ENCODE peak calls at places on chromosomes 13 and 19, in seven cellular contexts. U is COR-L47; L is activated CD8-positive, alpha-beta memory T cell treated with anti-CD3 and anti-CD28 coated beads for 24 hours; H is aorta; K is CD8-positive, alpha-beta memory T cell; T is body of pancreas; B is Calu3. F is an unnamed sample.

GRCh38 chr13:48234652-48235099 is 1.7 kb downstream of the ITM2B start:
- DNase-seq in U (no peak), L (no peak), H (no peak), K (no peak), T (no peak), B (no peak), F (no peak)

GRCh38 chr13:89923731-89924130 is 1423.8 kb upstream of the MIR17HG start:
- DNase-seq in U (no peak), L (no peak), H (no peak), K (no peak), T (no peak), B (no peak), F (no peak)

GRCh38 chr13:23572836-23573235 is 2.6 kb downstream of the TNFRSF19 start:
- DNase-seq in U (no peak), L (no peak), H (no peak), K (no peak), T (no peak), B (no peak), F (no peak)

GRCh38 chr19:48844472-48844871 is 8.2 kb upstream of the HSD17B14 start:
- DNase-seq in U (peak), L (no peak), H (no peak), K (no peak), T (no peak), B (no peak), F (peak)

GRCh38 chr19:48454150-48454730 is 1.1 kb upstream of the KCNJ14 start:
- DNase-seq in U (no peak), L (no peak), H (no peak), K (no peak), T (no peak), B (no peak), F (no peak)

GRCh38 chr13:64332048-64332447 is 2898.1 kb downstream of the PCDH9 start:
- DNase-seq in U (peak), L (no peak), H (no peak), K (no peak), T (no peak), B (no peak), F (peak)

GRCh38 chr19:35483089-35483488 is 7.2 kb downstream of the KRTDAP start:
- DNase-seq in U (no peak), L (no peak), H (peak), K (no peak), T (no peak), B (no peak), F (no peak)

GRCh38 chr13:20714563-20715339 is 11.3 kb downstream of the IL17D start:
- DNase-seq in U (no peak), L (no peak), H (peak), K (no peak), T (no peak), B (no peak), F (peak)

GRCh38 chr19:39341122-39341719 is 1.0 kb upstream of the SAMD4B start:
- DNase-seq in U (no peak), L (no peak), H (no peak), K (peak), T (peak), B (peak), F (no peak)

GRCh38 chr19:4909172-4909896 is at the start of gene UHRF1:
- DNase-seq in U (peak), L (peak), H (peak), K (no peak), T (no peak), B (peak), F (peak)

GRCh38 chr13:51856998-51857397 is 4.8 kb upstream of the CCDC70 start:
- DNase-seq in U (no peak), L (no peak), H (no peak), K (no peak), T (no peak), B (no peak), F (no peak)

GRCh38 chr13:113208424-113209335 is at the start of gene PCID2:
- DNase-seq in U (peak), L (peak), H (peak), K (peak), T (peak), B (peak), F (peak)

GRCh38 chr19:2494084-2494446 is 18.1 kb downstream of the GADD45B start:
- DNase-seq in U (no peak), L (no peak), H (no peak), K (no peak), T (no peak), B (no peak), F (no peak)

GRCh38 chr13:50574731-50575130 is 268.8 kb downstream of the DLEU7 start:
- DNase-seq in U (peak), L (no peak), H (no peak), K (no peak), T (no peak), B (no peak), F (no peak)

GRCh38 chr19:6826281-6826920 is 53.9 kb downstream of the VAV1 start:
- DNase-seq in U (no peak), L (no peak), H (no peak), K (no peak), T (no peak), B (no peak), F (no peak)

GRCh38 chr19:30208661-30209060 is 163.5 kb upstream of the ZNF536 start:
- DNase-seq in U (no peak), L (no peak), H (no peak), K (no peak), T (no peak), B (no peak), F (no peak)

GRCh38 chr13:94201022-94201421 is 278.5 kb downstream of the DCT start:
- DNase-seq in U (no peak), L (no peak), H (no peak), K (no peak), T (no peak), B (no peak), F (no peak)

GRCh38 chr19:23314505-23315241 is 64.5 kb upstream of the ZNF724 start:
- DNase-seq in U (no peak), L (no peak), H (no peak), K (no peak), T (no peak), B (no peak), F (no peak)

GRCh38 chr13:80054806-80055205 is 286.1 kb downstream of the SPRY2 start:
- DNase-seq in U (no peak), L (no peak), H (no peak), K (no peak), T (no peak), B (no peak), F (no peak)

GRCh38 chr13:39362652-39363390 is 240.2 kb downstream of the LHFPL6 start:
- DNase-seq in U (no peak), L (no peak), H (no peak), K (no peak), T (no peak), B (no peak), F (no peak)

GRCh38 chr13:46630419-46631183 is 77.6 kb downstream of the LRCH1 start:
- DNase-seq in U (no peak), L (no peak), H (no peak), K (no peak), T (no peak), B (no peak), F (no peak)

GRCh38 chr13:85230754-85231153 is 568.5 kb downstream of the SLITRK6 start:
- DNase-seq in U (peak), L (no peak), H (no peak), K (no peak), T (no peak), B (no peak), F (no peak)

GRCh38 chr19:3730457-3730958 is 22.3 kb downstream of the TJP3 start:
- DNase-seq in U (no peak), L (no peak), H (no peak), K (no peak), T (no peak), B (no peak), F (no peak)

GRCh38 chr13:113273856-113274590 is 23.0 kb upstream of the LAMP1 start:
- DNase-seq in U (no peak), L (no peak), H (no peak), K (no peak), T (no peak), B (no peak), F (no peak)

GRCh38 chr19:33468361-33469170 is 53.0 kb downstream of the PEPD start:
- DNase-seq in U (no peak), L (no peak), H (peak), K (no peak), T (no peak), B (no peak), F (no peak)

GRCh38 chr13:78621086-78621485 is 17.7 kb upstream of the POU4F1 start:
- DNase-seq in U (no peak), L (no peak), H (no peak), K (no peak), T (no peak), B (no peak), F (no peak)

GRCh38 chr19:28435551-28436261 is 777.2 kb downstream of the UQCRFS1 start:
- DNase-seq in U (no peak), L (no peak), H (no peak), K (no peak), T (no peak), B (no peak), F (no peak)

GRCh38 chr19:22144394-22144793 is 52.4 kb downstream of the ZNF676 start:
- DNase-seq in U (no peak), L (no peak), H (no peak), K (no peak), T (no peak), B (no peak), F (peak)

GRCh38 chr19:50803633-50804419 is 13.6 kb downstream of the ACP4 start:
- DNase-seq in U (peak), L (peak), H (no peak), K (no peak), T (no peak), B (no peak), F (peak)

GRCh38 chr13:112664501-112665203 is 25.2 kb upstream of the ATP11A start:
- DNase-seq in U (no peak), L (no peak), H (no peak), K (no peak), T (no peak), B (no peak), F (no peak)

GRCh38 chr19:2495130-2495641 is 19.3 kb downstream of the GADD45B start:
- DNase-seq in U (peak), L (peak), H (peak), K (peak), T (peak), B (peak), F (no peak)

GRCh38 chr13:43316997-43317396 is 293.6 kb downstream of the DNAJC15 start:
- DNase-seq in U (peak), L (no peak), H (no peak), K (no peak), T (no peak), B (no peak), F (peak)